ENCODE peak calls at places on chromosomes 13 and 19, in four cellular contexts. N is NCI-H2171; G is stimulated activated naive CD8-positive, alpha-beta T cell treated with anti-CD3 and anti-CD28 coated beads, Interleukin-15, Interleukin-2, amounts not matched to agents 100 U/mL and 50 U/mL, for 24 hours; Q is midbrain. R is an unnamed sample.

GRCh38 chr13:111883571-111884343 is 183.2 kb upstream of the SOX1 start:
- DNase-seq in N (no peak), G (no peak), Q (no peak), R (no peak)

GRCh38 chr19:34806976-34807860 is 34.2 kb upstream of the ZNF599 start:
- DNase-seq in N (no peak), G (no peak), Q (no peak), R (no peak)

GRCh38 chr19:18418034-18418724 is 1.0 kb upstream of the SSBP4 start:
- DNase-seq in N (no peak), G (peak), Q (peak), R (no peak)

GRCh38 chr19:5321851-5322681 is 18.5 kb downstream of the PTPRS start:
- DNase-seq in N (no peak), G (peak), Q (no peak), R (no peak)

GRCh38 chr13:29310806-29311205 is 284.7 kb downstream of the SLC7A1 start:
- DNase-seq in N (no peak), G (no peak), Q (peak), R (peak)

GRCh38 chr13:70394149-70394548 is 285.9 kb upstream of the KLHL1 start:
- DNase-seq in N (no peak), G (no peak), Q (no peak), R (no peak)

GRCh38 chr19:41844601-41845000 is at the start of gene LYPD4:
- DNase-seq in N (no peak), G (no peak), Q (no peak), R (no peak)

GRCh38 chr19:850221-850978 is 1.7 kb upstream of the ELANE start:
- DNase-seq in N (no peak), G (no peak), Q (peak), R (no peak)

GRCh38 chr19:14516746-14517438 is 1.3 kb downstream of the DNAJB1 start:
- DNase-seq in N (no peak), G (no peak), Q (peak), R (no peak)

GRCh38 chr13:42038661-42039456 is 9.6 kb upstream of the DGKH start:
- DNase-seq in N (no peak), G (no peak), Q (no peak), R (no peak)

GRCh38 chr13:102293723-102294122 is 108.1 kb downstream of the FGF14 start:
- DNase-seq in N (peak), G (no peak), Q (no peak), R (no peak)

GRCh38 chr13:35733832-35734231 is 257.3 kb upstream of the MAB21L1 start:
- DNase-seq in N (no peak), G (no peak), Q (no peak), R (no peak)

GRCh38 chr13:79522583-79522982 is 41.6 kb downstream of the NDFIP2 start:
- DNase-seq in N (no peak), G (peak), Q (no peak), R (no peak)

GRCh38 chr13:50494110-50494509 is 349.4 kb downstream of the DLEU7 start:
- DNase-seq in N (no peak), G (no peak), Q (no peak), R (no peak)

GRCh38 chr13:73169971-73170370 is 111.2 kb downstream of the KLF5 start:
- DNase-seq in N (no peak), G (no peak), Q (no peak), R (no peak)

GRCh38 chr19:14059093-14059480 is 2.8 kb downstream of the PALM3 start:
- DNase-seq in N (no peak), G (peak), Q (no peak), R (no peak)

GRCh38 chr19:44904426-44904994 is 1.1 kb upstream of the APOE start:
- DNase-seq in N (no peak), G (no peak), Q (no peak), R (no peak)

GRCh38 chr13:20812890-20813289 is 39.1 kb upstream of the EEF1AKMT1 start:
- DNase-seq in N (no peak), G (no peak), Q (no peak), R (no peak)

GRCh38 chr13:103102482-103102881 is 36.3 kb upstream of the SLC10A2 start:
- DNase-seq in N (no peak), G (no peak), Q (no peak), R (no peak)

GRCh38 chr13:34364633-34365032 is 546.7 kb downstream of the RFC3 start:
- DNase-seq in N (no peak), G (no peak), Q (no peak), R (no peak)

GRCh38 chr19:5042556-5042955 is 73.6 kb downstream of the KDM4B start:
- DNase-seq in N (no peak), G (no peak), Q (no peak), R (no peak)

GRCh38 chr19:35031072-35031881 is 1.0 kb downstream of the SCN1B start:
- DNase-seq in N (peak), G (no peak), Q (peak), R (peak)

GRCh38 chr13:19766637-19767036 is 16.1 kb downstream of the PSPC1 start:
- DNase-seq in N (no peak), G (no peak), Q (no peak), R (peak)

GRCh38 chr13:41061914-41062837 is 867 bp downstream of the WBP4 start:
- DNase-seq in N (no peak), G (no peak), Q (peak), R (no peak)

GRCh38 chr13:27821566-27821965 is 29.3 kb downstream of the GSX1 start:
- DNase-seq in N (no peak), G (no peak), Q (no peak), R (no peak)

GRCh38 chr19:45238556-45238955 is 6.7 kb downstream of the EXOC3L2 start:
- DNase-seq in N (no peak), G (no peak), Q (no peak), R (no peak)

GRCh38 chr19:23882493-23882892 is 32.2 kb upstream of the ZNF726 start:
- DNase-seq in N (no peak), G (no peak), Q (no peak), R (no peak)

GRCh38 chr13:45658586-45659235 is 43.2 kb upstream of the ERICH6B start:
- DNase-seq in N (no peak), G (no peak), Q (no peak), R (no peak)

GRCh38 chr19:34244611-34245299 is 9.6 kb upstream of the GARRE1 start:
- DNase-seq in N (peak), G (no peak), Q (no peak), R (no peak)

GRCh38 chr19:18908917-18909619 is 10.1 kb downstream of the COPE start:
- DNase-seq in N (no peak), G (no peak), Q (peak), R (no peak)

GRCh38 chr19:19615086-19615485 is 3.4 kb downstream of the PBX4 start:
- DNase-seq in N (no peak), G (peak), Q (no peak), R (no peak)

GRCh38 chr19:32350492-32350891 is 5.1 kb downstream of the ZNF507 start:
- DNase-seq in N (no peak), G (no peak), Q (no peak), R (no peak)

GRCh38 chr19:2123682-2124387 is 27.1 kb downstream of the IZUMO4 start:
- DNase-seq in N (no peak), G (peak), Q (no peak), R (no peak)

GRCh38 chr13:25678398-25678797 is 306.6 kb downstream of the ATP8A2 start:
- DNase-seq in N (no peak), G (no peak), Q (no peak), R (no peak)

GRCh38 chr19:50371914-50372475 is 4.3 kb upstream of the NR1H2 start:
- DNase-seq in N (no peak), G (no peak), Q (no peak), R (no peak)